ENCODE peak calls at places on chromosomes 6 and 20, in five cellular contexts. One of them, this sample, is unnamed.

GRCh38 chr6:155158044-155158843 is 105.6 kb upstream of the CLDN20 start:
- DNase-seq in astrocyte of the spinal cord: peak
- DNase-seq in neural progenitor cell: no peak
- DNase-seq in cardiac muscle cell: no peak
- DNase-seq in retinal pigment epithelial cell: no peak
- DNase-seq in this sample: no peak

GRCh38 chr6:10248378-10248843 is 166.5 kb downstream of the TFAP2A start:
- DNase-seq in astrocyte of the spinal cord: peak
- DNase-seq in neural progenitor cell: no peak
- DNase-seq in cardiac muscle cell: no peak
- DNase-seq in retinal pigment epithelial cell: no peak
- DNase-seq in this sample: no peak

GRCh38 chr6:108097882-108098281 is 23.3 kb upstream of the OSTM1 start:
- DNase-seq in astrocyte of the spinal cord: no peak
- DNase-seq in neural progenitor cell: no peak
- DNase-seq in cardiac muscle cell: peak
- DNase-seq in retinal pigment epithelial cell: no peak
- DNase-seq in this sample: no peak

GRCh38 chr20:58717278-58718091 is 24.9 kb downstream of the NPEPL1 start:
- DNase-seq in astrocyte of the spinal cord: no peak
- DNase-seq in neural progenitor cell: no peak
- DNase-seq in cardiac muscle cell: no peak
- DNase-seq in retinal pigment epithelial cell: no peak
- DNase-seq in this sample: no peak

GRCh38 chr6:37155394-37156312 is 14.3 kb upstream of the PIM1 start:
- DNase-seq in astrocyte of the spinal cord: no peak
- DNase-seq in neural progenitor cell: no peak
- DNase-seq in cardiac muscle cell: no peak
- DNase-seq in retinal pigment epithelial cell: no peak
- DNase-seq in this sample: no peak

GRCh38 chr6:148441454-148441911 is 98.8 kb downstream of the SASH1 start:
- DNase-seq in astrocyte of the spinal cord: peak
- DNase-seq in neural progenitor cell: no peak
- DNase-seq in cardiac muscle cell: peak
- DNase-seq in retinal pigment epithelial cell: peak
- DNase-seq in this sample: peak

GRCh38 chr6:84441456-84441855 is 214.0 kb upstream of the CEP162 start:
- DNase-seq in astrocyte of the spinal cord: no peak
- DNase-seq in neural progenitor cell: no peak
- DNase-seq in cardiac muscle cell: no peak
- DNase-seq in retinal pigment epithelial cell: no peak
- DNase-seq in this sample: no peak

GRCh38 chr6:109389650-109390274 is 7.5 kb upstream of the CD164 start:
- DNase-seq in astrocyte of the spinal cord: no peak
- DNase-seq in neural progenitor cell: no peak
- DNase-seq in cardiac muscle cell: peak
- DNase-seq in retinal pigment epithelial cell: no peak
- DNase-seq in this sample: no peak

GRCh38 chr6:170180671-170181337 is 110.1 kb downstream of the DLL1 start:
- DNase-seq in astrocyte of the spinal cord: no peak
- DNase-seq in neural progenitor cell: no peak
- DNase-seq in cardiac muscle cell: no peak
- DNase-seq in retinal pigment epithelial cell: no peak
- DNase-seq in this sample: no peak

GRCh38 chr6:15457121-15457646 is 205.6 kb downstream of the DTNBP1 start:
- DNase-seq in astrocyte of the spinal cord: no peak
- DNase-seq in neural progenitor cell: no peak
- DNase-seq in cardiac muscle cell: no peak
- DNase-seq in retinal pigment epithelial cell: no peak
- DNase-seq in this sample: no peak
- H3K4me3 ChIP-seq in astrocyte of the spinal cord: no peak
- H3K4me3 ChIP-seq in neural progenitor cell: no peak
- H3K4me3 ChIP-seq in cardiac muscle cell: no peak
- H3K4me3 ChIP-seq in retinal pigment epithelial cell: no peak
- H3K4me3 ChIP-seq in this sample: no peak

GRCh38 chr20:10411673-10412072 is 22.3 kb downstream of the MKKS start:
- DNase-seq in astrocyte of the spinal cord: no peak
- DNase-seq in neural progenitor cell: no peak
- DNase-seq in cardiac muscle cell: no peak
- DNase-seq in retinal pigment epithelial cell: no peak
- DNase-seq in this sample: no peak

GRCh38 chr20:10408427-10408826 is 25.6 kb downstream of the MKKS start:
- DNase-seq in astrocyte of the spinal cord: no peak
- DNase-seq in neural progenitor cell: no peak
- DNase-seq in cardiac muscle cell: no peak
- DNase-seq in retinal pigment epithelial cell: no peak
- DNase-seq in this sample: no peak

GRCh38 chr20:10414982-10415650 is 18.9 kb downstream of the MKKS start:
- DNase-seq in astrocyte of the spinal cord: no peak
- DNase-seq in neural progenitor cell: peak
- DNase-seq in cardiac muscle cell: peak
- DNase-seq in retinal pigment epithelial cell: no peak
- DNase-seq in this sample: no peak

DNA sequence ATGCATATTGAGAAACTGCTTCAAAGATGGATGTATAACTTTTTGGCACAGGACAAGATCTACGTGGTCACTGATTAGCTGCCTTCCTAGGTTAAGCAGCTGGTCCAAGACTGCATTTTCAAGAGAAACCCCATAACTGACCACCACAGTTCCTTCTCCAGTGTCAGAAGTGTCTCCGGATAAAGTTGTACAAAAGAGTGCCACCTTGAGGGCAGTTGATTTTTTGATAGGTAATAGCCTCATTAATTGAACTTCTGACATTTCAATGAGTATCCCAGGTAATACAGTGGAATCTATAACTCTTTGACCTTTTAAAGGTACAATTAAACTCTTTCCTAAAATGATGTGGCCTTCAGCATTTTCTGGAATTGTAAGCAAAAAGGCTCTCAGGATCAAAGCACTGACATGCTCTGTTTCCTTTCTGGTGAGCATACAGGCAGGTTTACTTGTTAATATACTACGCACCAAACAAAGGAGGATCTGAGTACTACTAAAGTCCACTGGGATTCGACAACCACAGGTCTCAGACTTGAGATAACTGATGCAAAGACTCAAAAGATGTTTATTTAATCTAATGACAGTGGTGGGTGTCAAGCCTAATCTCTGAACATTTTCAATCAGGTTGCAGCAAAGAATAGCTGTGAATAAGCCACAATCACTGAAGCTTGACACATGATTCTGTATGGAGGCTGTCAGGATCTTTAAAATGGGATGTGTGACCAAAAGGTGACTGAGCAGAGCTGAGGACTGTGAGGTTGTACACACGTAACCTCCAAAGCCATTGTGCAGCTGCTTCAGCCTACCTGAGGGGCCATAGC is 21.2 kb downstream of the MKKS start:
- DNase-seq in astrocyte of the spinal cord: peak
- DNase-seq in neural progenitor cell: no peak
- DNase-seq in cardiac muscle cell: peak
- DNase-seq in retinal pigment epithelial cell: no peak
- DNase-seq in this sample: no peak
- TF ChIP-seq CTCF in astrocyte of the spinal cord: peak
- TF ChIP-seq CTCF in neural progenitor cell: peak
- TF ChIP-seq CTCF in cardiac muscle cell: peak
- TF ChIP-seq CTCF in retinal pigment epithelial cell: peak
- TF ChIP-seq CTCF in this sample: peak

GRCh38 chr20:19543114-19543513 is 214.9 kb upstream of the RIN2 start:
- DNase-seq in astrocyte of the spinal cord: no peak
- DNase-seq in neural progenitor cell: no peak
- DNase-seq in cardiac muscle cell: no peak
- DNase-seq in retinal pigment epithelial cell: no peak
- DNase-seq in this sample: no peak
- H3K4me3 ChIP-seq in astrocyte of the spinal cord: no peak
- H3K4me3 ChIP-seq in neural progenitor cell: no peak
- H3K4me3 ChIP-seq in cardiac muscle cell: no peak
- H3K4me3 ChIP-seq in retinal pigment epithelial cell: no peak
- H3K4me3 ChIP-seq in this sample: no peak

DNA sequence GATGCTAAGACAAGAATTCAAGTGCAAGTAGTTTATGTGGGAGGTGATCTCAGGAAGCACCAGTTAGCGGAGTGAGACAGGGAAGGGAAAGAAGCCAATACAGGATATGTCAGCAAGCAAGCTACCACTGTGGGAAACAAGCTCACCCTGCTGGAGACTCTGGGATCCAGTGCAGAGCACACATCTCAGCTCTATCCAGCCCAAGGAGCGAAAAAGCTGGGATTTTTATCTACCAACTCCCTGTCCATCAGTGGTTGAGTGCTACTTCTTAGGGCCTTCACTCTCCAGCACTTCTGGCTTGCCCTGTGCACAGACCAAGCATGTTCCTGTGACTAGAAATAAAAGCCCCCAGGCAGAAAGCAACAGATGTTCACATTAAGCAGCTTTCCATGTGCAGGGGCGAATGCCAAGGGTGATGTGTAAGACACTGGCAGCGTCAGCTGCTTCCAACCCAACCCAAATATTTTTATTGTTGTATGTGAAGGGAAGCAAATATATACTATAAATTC is 10.8 kb upstream of the RNF24 start:
- DNase-seq in astrocyte of the spinal cord: peak
- DNase-seq in neural progenitor cell: peak
- DNase-seq in cardiac muscle cell: peak
- DNase-seq in retinal pigment epithelial cell: no peak
- DNase-seq in this sample: no peak
- TF ChIP-seq CTCF in astrocyte of the spinal cord: peak
- TF ChIP-seq CTCF in neural progenitor cell: peak
- TF ChIP-seq CTCF in cardiac muscle cell: peak
- TF ChIP-seq CTCF in retinal pigment epithelial cell: peak
- TF ChIP-seq CTCF in this sample: peak

This sample was measured in epithelial cell of proximal tubule.